ENCODE peak calls at places on chromosomes 2 and 18, in five cellular contexts. T, B, P, C and U are unnamed samples.

GRCh38 chr18:808086-808485 is 4.0 kb downstream of the YES1 start:
- DNase-seq in C (peak; percentile 50), B (no peak), P (no peak), T (no peak), U (no peak)

GRCh38 chr2:22221006-22221405 is 1097.2 kb downstream of the TDRD15 start:
- DNase-seq in C (no peak), B (no peak), P (no peak), T (no peak), U (no peak)

GRCh38 chr2:12031871-12032270 is 285.4 kb downstream of the LPIN1 start:
- DNase-seq in C (no peak), B (no peak), T (no peak), P (no peak), U (no peak)

GRCh38 chr2:239318091-239318725 is 82.6 kb downstream of the HDAC4 start:
- DNase-seq in P (no peak), B (no peak), T (no peak), C (no peak), U (no peak)

GRCh38 chr2:8087480-8087840 is 594.4 kb upstream of the ID2 start:
- DNase-seq in B (no peak), T (no peak), P (no peak), C (no peak), U (no peak)

GRCh38 chr2:233384811-233385488 is 30.7 kb downstream of the DGKD start:
- DNase-seq in B (peak; percentile 80), C (no peak), T (no peak), P (no peak), U (no peak)

GRCh38 chr2:37623971-37624897 is 47.2 kb downstream of the CDC42EP3 start:
- DNase-seq in P (no peak), B (peak; percentile 52), T (no peak), C (peak; percentile 62), U (no peak)

GRCh38 chr18:30727849-30728248 is 314.7 kb downstream of the DSC3 start:
- DNase-seq in B (no peak), T (no peak), C (no peak), P (no peak), U (no peak)

GRCh38 chr18:79871481-79872091 is 73.8 kb downstream of the KCNG2 start:
- DNase-seq in T (peak; percentile 26), B (no peak), C (no peak), P (no peak), U (no peak)

GRCh38 chr2:172995323-172996244 is 80.1 kb upstream of the MAP3K20 start:
- DNase-seq in C (peak; percentile 78), B (peak; percentile 90), P (peak; percentile 51), T (no peak), U (no peak)
- TF ChIP-seq CTCF in C (peak; percentile 53), B (peak; percentile 57), P (peak; percentile 8), T (no peak), U (no peak)

GRCh38 chr2:23423873-23424680 is 39.1 kb downstream of the KLHL29 start:
- DNase-seq in C (no peak), B (no peak), P (no peak), T (no peak), U (no peak)

GRCh38 chr2:23425338-23425871 is 40.4 kb downstream of the KLHL29 start:
- DNase-seq in P (no peak), B (no peak), C (no peak), T (no peak), U (no peak)

GRCh38 chr2:23422089-23423061 is 37.4 kb downstream of the KLHL29 start:
- DNase-seq in T (no peak), C (no peak), B (no peak), P (no peak), U (no peak)

GRCh38 chr2:23420840-23421476 is 36.0 kb downstream of the KLHL29 start:
- DNase-seq in P (no peak), T (no peak), C (no peak), B (no peak), U (no peak)

DNA sequence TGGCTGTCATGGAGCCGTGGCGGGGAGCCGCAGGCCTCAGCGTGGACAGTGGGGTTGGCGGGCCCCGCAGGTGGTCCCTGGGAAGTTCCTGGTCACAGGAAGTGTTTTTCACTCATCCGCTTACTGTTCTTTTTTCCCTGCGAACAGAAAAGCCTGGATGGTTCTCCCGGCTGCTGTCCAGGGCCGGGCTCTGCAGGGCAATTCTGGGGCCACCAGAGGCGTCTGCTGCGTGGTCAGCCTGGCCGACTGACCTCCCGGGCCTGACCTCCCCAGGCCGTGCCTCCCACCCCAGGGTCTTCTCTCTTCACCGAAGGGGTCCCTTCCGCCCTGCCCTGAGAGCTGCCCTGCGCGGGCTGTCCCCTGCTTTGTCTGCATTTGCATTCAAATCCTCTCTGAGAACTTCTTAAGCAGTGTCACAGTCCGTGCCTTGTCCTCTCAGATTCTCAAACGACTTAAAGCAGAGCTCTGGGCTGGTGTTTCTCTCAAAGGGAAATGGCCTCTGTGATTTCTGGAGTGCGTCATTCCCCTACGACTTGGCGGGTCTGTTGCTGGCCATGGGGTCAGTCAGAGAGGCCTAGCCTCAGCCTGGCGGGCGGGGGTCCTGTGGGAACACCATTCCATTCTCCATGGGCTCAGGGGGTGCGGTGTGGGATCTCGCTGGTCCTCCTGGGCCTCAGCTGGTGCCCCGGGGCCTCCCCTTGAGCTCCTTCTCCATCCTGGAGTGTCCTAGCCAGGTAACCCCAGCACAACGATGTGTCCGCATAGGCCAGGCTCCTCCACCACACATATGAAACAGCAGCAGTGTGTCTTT is 38.3 kb downstream of the KLHL29 start:
- DNase-seq in B (no peak), T (no peak), P (no peak), C (no peak), U (no peak)
- TF ChIP-seq CTCF in B (no peak), T (no peak), P (no peak), C (no peak), U (no peak)

GRCh38 chr2:207458582-207458981 is 71.2 kb upstream of the CREB1 start:
- DNase-seq in B (no peak), P (no peak), C (no peak), T (no peak), U (no peak)
- TF ChIP-seq CTCF in B (peak; percentile 31), P (no peak), C (no peak), T (no peak), U (no peak)

GRCh38 chr18:67109535-67109934 is 407.0 kb downstream of the DSEL start:
- DNase-seq in P (no peak), C (no peak), B (no peak), T (no peak), U (no peak)

GRCh38 chr18:67108894-67109293 is 407.6 kb downstream of the DSEL start:
- DNase-seq in C (no peak), P (no peak), B (no peak), T (no peak), U (no peak)

GRCh38 chr18:67104700-67105284 is 411.7 kb downstream of the DSEL start:
- DNase-seq in B (peak; percentile 80), C (peak; percentile 61), T (peak; percentile 50), P (peak; percentile 1), U (peak; percentile 9)
- TF ChIP-seq CTCF in B (peak; percentile 91), C (peak; percentile 87), T (peak; percentile 52), P (peak; percentile 57), U (peak; percentile 34)

DNA sequence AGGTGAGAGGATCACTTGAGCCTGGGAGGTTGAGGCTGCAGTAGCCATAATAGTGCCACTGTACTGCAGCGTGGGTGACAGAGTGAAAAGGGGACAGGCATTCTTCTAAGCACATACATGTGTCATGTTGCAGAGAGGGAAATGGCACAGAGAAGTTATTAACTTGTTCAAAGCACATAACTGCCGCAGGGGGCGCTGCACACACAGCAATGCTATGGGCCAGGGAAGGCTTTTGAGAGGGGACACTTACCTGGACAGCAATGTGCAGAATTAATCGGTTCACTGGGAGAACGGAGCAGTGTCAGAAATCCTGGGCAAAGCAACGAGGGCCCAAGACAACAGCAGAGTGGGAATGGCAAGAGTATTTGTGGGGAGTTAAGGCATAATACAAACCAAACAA is 2.4 kb downstream of the SCYGR8 start:
- DNase-seq in T (no peak), C (no peak), B (peak; percentile 37), P (peak; percentile 10), U (no peak)
- TF ChIP-seq CTCF in T (no peak), C (peak; percentile 48), B (peak; percentile 66), P (peak; percentile 39), U (no peak)

GRCh38 chr2:136080114-136080513 is 37.8 kb downstream of the CXCR4 start:
- DNase-seq in B (peak; percentile 48), C (no peak), T (no peak), P (no peak), U (no peak)

GRCh38 chr2:136070913-136071312 is 47.0 kb downstream of the CXCR4 start:
- DNase-seq in T (no peak), C (no peak), P (no peak), B (no peak), U (no peak)

GRCh38 chr2:136077138-136077537 is 40.8 kb downstream of the CXCR4 start:
- DNase-seq in T (no peak), C (no peak), B (no peak), P (no peak), U (no peak)

GRCh38 chr2:136072616-136073015 is 45.3 kb downstream of the CXCR4 start:
- DNase-seq in T (no peak), B (no peak), C (no peak), P (no peak), U (no peak)

DNA sequence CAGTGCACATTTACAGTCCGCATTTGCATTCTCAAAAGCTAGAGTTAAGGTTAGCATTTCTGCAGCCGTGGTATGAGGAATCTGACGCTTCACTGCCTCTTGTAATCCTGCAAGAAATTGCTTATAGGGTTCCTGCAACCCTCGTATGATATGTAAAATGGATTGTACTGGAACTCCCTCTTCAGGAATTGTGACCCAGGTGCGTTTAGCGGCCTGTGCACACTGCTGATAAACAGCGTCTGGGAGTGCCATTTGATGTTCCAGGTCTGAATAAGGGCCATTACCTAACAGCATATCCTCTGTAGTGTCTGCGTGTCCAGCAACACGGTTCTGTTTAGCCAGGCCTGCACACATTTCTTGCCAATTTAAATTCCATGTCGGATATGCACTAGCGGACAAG is 42.5 kb downstream of the CXCR4 start:
- DNase-seq in C (no peak), P (no peak), T (no peak), B (no peak), U (no peak)
- TF ChIP-seq CTCF in C (no peak), P (no peak), T (no peak), B (no peak), U (no peak)